ENCODE peak calls at places on chromosome 14, in seven cellular contexts. D is transverse colon; L is heart right ventricle; J is body of pancreas; T is spleen; U is CD8-positive, alpha-beta T cell; N is tibial nerve. X is an unnamed sample. For H3K4me1, the result is how much of the 10 kb centered on the place peaks cover.

GRCh38 chr14:63452796-63453195 is 90.4 kb downstream of the PPP2R5E start:
- DNase-seq in T (no peak), L (no peak), D (no peak), J (no peak), N (no peak), U (no peak), X (no peak)

GRCh38 chr14:24401810-24402702 is 3.3 kb downstream of the NYNRIN start:
- DNase-seq in T (no peak), L (no peak), U (no peak), D (no peak), N (no peak), J (no peak), X (no peak)

GRCh38 chr14:99647407-99647806 is 2.5 kb downstream of the HHIPL1 start:
- DNase-seq in D (no peak), U (no peak), T (no peak), L (no peak), N (no peak), J (no peak), X (no peak)

GRCh38 chr14:30906752-30907658 is 32.6 kb downstream of the COCH start:
- DNase-seq in U (no peak), D (no peak), L (no peak), T (no peak), J (no peak), N (no peak), X (no peak)

GRCh38 chr14:103058209-103059055 is 1.1 kb upstream of the CDC42BPB start:
- DNase-seq in T (peak), U (no peak), J (no peak), D (no peak), N (no peak), L (no peak), X (no peak)

GRCh38 chr14:52417139-52417538 is 103.0 kb downstream of the PTGER2 start:
- DNase-seq in N (no peak), J (no peak), U (no peak), T (no peak), L (no peak), D (no peak), X (no peak)

GRCh38 chr14:103067231-103067954 is 10.0 kb upstream of the CDC42BPB start:
- DNase-seq in U (no peak), T (peak), L (no peak), D (peak), N (no peak), J (no peak), X (no peak)

GRCh38 chr14:90677484-90678045 is 138.7 kb downstream of the TTC7B start:
- DNase-seq in N (no peak), U (no peak), T (no peak), D (no peak), J (no peak), L (no peak), X (no peak)

GRCh38 chr14:70359076-70359424 is 433 bp downstream of the COX16 start:
- DNase-seq in D (no peak), T (no peak), U (no peak), J (no peak), L (no peak), N (no peak), X (no peak)

GRCh38 chr14:49692191-49692757 is 646 bp upstream of the KLHDC1 start:
- DNase-seq in J (no peak), D (no peak), L (no peak), U (no peak), N (no peak), T (no peak), X (no peak)

GRCh38 chr14:59150990-59151389 is 37.5 kb upstream of the DAAM1 start:
- DNase-seq in D (no peak), U (no peak), L (no peak), T (no peak), J (no peak), N (no peak), X (no peak)

GRCh38 chr14:24132061-24132685 is 1.7 kb downstream of the FITM1 start:
- DNase-seq in N (no peak), D (no peak), L (no peak), U (no peak), T (peak), J (peak), X (no peak)

GRCh38 chr14:38944691-38945090 is 158.3 kb downstream of the SEC23A start:
- DNase-seq in U (no peak), N (no peak), J (no peak), D (no peak), T (no peak), L (no peak), X (no peak)

GRCh38 chr14:89022274-89022673 is 197.8 kb downstream of the TTC8 start:
- DNase-seq in D (no peak), N (no peak), T (no peak), J (no peak), U (no peak), L (no peak), X (no peak)

GRCh38 chr14:24296341-24297157 is 3.0 kb downstream of the DHRS1 start:
- DNase-seq in U (peak), D (peak), L (peak), N (no peak), T (peak), J (peak), X (peak)

GRCh38 chr14:96272777-96273471 is 16.9 kb downstream of the BDKRB1 start:
- DNase-seq in J (peak), T (no peak), N (no peak), U (no peak), L (no peak), D (no peak), X (no peak)

GRCh38 chr14:44912041-44912869 is 49.5 kb downstream of the KLHL28 start:
- DNase-seq in D (no peak), L (peak), N (no peak), J (peak), T (peak), U (no peak), X (no peak)

GRCh38 chr14:70139384-70139783 is 49.4 kb downstream of the SLC8A3 start:
- DNase-seq in N (no peak), D (no peak), J (no peak), T (no peak), U (no peak), L (no peak), X (no peak)

GRCh38 chr14:24674204-24674970 is 40.4 kb upstream of the GZMB start:
- DNase-seq in N (no peak), T (no peak), L (no peak), J (no peak), U (peak), D (no peak), X (peak)

GRCh38 chr14:26993541-26993940 is 395.7 kb upstream of the NOVA1 start:
- DNase-seq in T (no peak), J (no peak), D (no peak), N (no peak), L (no peak), U (no peak), X (no peak)

GRCh38 chr14:63470877-63471565 is 72.2 kb downstream of the PPP2R5E start:
- DNase-seq in L (no peak), T (no peak), U (no peak), N (no peak), D (no peak), J (no peak), X (no peak)

GRCh38 chr14:22263961-22264360 is 325.1 kb downstream of the DAD1 start:
- DNase-seq in T (no peak), U (no peak), D (no peak), N (no peak), L (no peak), J (no peak), X (no peak)

GRCh38 chr14:105902131-105902898 is 375.9 kb downstream of the TMEM121 start:
- DNase-seq in T (no peak), D (no peak), U (no peak), J (no peak), L (peak), N (no peak), X (no peak)

GRCh38 chr14:76664790-76665189 is 96.5 kb upstream of the VASH1 start:
- DNase-seq in N (no peak), U (no peak), J (no peak), D (no peak), T (no peak), L (no peak), X (no peak)

DNA sequence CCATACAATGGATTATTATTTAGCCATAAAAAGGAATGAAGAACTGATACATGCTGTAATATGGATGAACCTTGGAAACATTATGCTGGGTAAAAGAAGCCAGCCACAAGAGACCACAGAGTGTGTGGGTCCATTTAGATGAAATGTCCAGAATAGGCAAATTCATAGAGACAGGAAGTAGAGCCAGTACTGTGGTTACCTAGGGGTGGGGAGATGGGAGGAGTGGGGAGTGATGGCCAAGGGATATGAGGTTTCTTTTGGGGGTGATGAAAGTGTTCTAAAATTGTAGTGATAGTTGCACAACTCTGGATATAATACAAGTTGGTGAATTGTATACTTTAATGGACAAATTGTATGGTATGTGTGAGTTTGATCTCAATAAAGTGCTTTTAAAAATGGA is 18.6 kb downstream of the JDP2 start:
- DNase-seq in N (no peak), J (no peak), U (no peak), L (no peak), T (no peak), D (no peak), X (no peak)
- H3K4me1 ChIP-seq in N (half or more), J (half or more), U (under half), L (half or more), T (under half), D (under half), X (under half)

GRCh38 chr14:92651793-92652382 is 96.5 kb downstream of the LGMN start:
- DNase-seq in L (peak), D (peak), J (no peak), N (peak), T (peak), U (peak), X (no peak)

GRCh38 chr14:92649934-92650545 is 98.4 kb downstream of the LGMN start:
- DNase-seq in L (no peak), J (peak), U (no peak), D (peak), N (peak), T (no peak), X (no peak)

GRCh38 chr14:92650581-92651105 is 97.8 kb downstream of the LGMN start:
- DNase-seq in T (no peak), N (no peak), D (no peak), U (no peak), J (no peak), L (no peak), X (no peak)

GRCh38 chr14:92652413-92653151 is 95.8 kb downstream of the LGMN start:
- DNase-seq in J (no peak), T (no peak), L (no peak), U (no peak), N (no peak), D (no peak), X (no peak)

GRCh38 chr14:92651106-92651792 is 97.2 kb downstream of the LGMN start:
- DNase-seq in T (peak), J (no peak), U (peak), L (no peak), D (peak), N (no peak), X (peak)
- H3K4me1 ChIP-seq in T (under half), J (under half), U (half or more), L (under half), D (under half), N (under half), X (half or more)

GRCh38 chr14:101124860-101125259 is 221.3 kb upstream of the RTL1 start:
- DNase-seq in L (no peak), J (no peak), U (no peak), T (no peak), N (no peak), D (no peak), X (no peak)
- H3K4me1 ChIP-seq in L (under half), J (under half), U (under half), T (under half), N (under half), D (under half), X (under half)

DNA sequence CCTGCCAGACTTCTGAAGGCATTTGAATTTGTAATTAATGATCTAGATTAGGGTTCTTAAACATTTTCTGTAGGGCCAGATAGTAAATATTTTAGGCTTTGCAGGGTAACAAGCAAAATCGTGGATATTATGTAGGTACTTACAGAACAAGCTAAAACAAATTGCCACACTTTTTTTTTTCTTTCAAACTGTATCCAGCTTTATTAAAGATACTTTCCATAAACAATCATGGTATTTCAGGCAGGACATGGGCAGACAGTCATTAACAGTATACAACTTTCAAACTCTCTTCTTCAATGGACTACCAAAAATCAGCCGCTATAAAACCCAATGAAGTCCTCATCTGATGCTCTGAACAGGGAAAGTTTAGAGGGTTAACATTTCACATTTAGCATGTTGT is 9.6 kb downstream of the TRMT5 start:
- DNase-seq in L (no peak), T (no peak), D (no peak), N (no peak), J (no peak), U (no peak), X (no peak)
- H3K4me1 ChIP-seq in L (under half), T (under half), D (under half), N (under half), J (under half), U (under half), X (under half)

GRCh38 chr14:21255385-21256101 is 13.7 kb downstream of the HNRNPC start:
- DNase-seq in T (no peak), U (no peak), N (no peak), L (no peak), J (no peak), D (no peak), X (no peak)

GRCh38 chr14:21258194-21258888 is 10.9 kb downstream of the HNRNPC start:
- DNase-seq in J (no peak), L (no peak), T (no peak), U (no peak), N (no peak), D (no peak), X (no peak)

GRCh38 chr14:21256539-21257394 is 12.5 kb downstream of the HNRNPC start:
- DNase-seq in U (no peak), L (no peak), T (peak), D (no peak), J (no peak), N (no peak), X (no peak)

GRCh38 chr14:21258889-21259787 is 10.1 kb downstream of the HNRNPC start:
- DNase-seq in T (no peak), N (no peak), D (no peak), J (no peak), L (no peak), U (no peak), X (no peak)

DNA sequence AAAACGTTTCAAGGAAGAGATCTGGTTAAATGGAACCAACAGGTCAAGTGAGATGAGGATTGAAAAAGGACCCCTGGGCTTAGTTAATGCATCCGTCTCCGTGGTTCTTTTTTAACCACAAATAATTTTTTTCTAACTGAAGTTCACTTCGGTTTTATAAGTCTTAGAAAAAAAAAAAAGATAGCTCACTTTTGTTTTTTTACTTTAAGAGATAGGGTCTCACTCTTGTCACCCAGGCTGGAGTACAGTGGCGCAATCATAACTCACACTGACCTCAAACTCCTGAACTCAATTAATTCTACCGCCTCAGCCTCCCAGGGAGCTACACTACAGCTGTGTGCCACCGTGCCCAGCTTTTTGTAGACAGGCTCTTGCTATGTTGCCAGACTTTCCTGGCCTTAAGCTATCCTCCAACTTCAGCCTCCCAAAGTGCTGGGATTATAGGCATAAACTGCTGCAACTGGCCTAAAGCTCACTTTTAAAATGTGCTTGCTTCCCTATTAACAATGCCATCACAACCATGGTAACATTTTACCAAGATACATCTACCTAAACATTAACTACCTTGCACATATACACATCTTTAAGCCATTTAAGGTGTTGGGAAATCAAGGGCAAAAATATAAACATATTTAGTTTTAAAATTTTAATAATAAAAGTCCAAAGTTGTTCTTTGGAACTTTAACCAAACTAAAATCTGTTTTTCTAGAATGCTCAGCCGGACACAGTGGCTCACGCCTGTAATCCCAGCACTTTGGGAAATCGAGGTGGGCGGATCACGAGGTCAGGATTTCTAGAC is 11.6 kb downstream of the HNRNPC start:
- DNase-seq in T (no peak), D (no peak), L (no peak), U (no peak), J (no peak), N (no peak), X (no peak)
- H3K4me1 ChIP-seq in T (half or more), D (under half), L (half or more), U (half or more), J (half or more), N (half or more), X (half or more)

GRCh38 chr14:75442166-75442565 is 14.3 kb downstream of the JDP2 start:
- DNase-seq in D (no peak), T (no peak), L (no peak), U (no peak), J (no peak), N (no peak), X (no peak)
- H3K4me1 ChIP-seq in D (under half), T (under half), L (half or more), U (under half), J (under half), N (half or more), X (under half)

GRCh38 chr14:68640293-68640574 is 152.6 kb downstream of the ZFP36L1 start:
- DNase-seq in J (no peak), D (no peak), U (no peak), N (no peak), T (no peak), L (no peak), X (no peak)
- H3K4me1 ChIP-seq in J (under half), D (under half), U (under half), N (under half), T (under half), L (under half), X (under half)

GRCh38 chr14:55954108-55954507 is 164.1 kb upstream of the PELI2 start:
- DNase-seq in D (no peak), U (no peak), N (no peak), T (no peak), L (no peak), J (no peak), X (no peak)

GRCh38 chr14:55951366-55952206 is 166.6 kb upstream of the PELI2 start:
- DNase-seq in D (no peak), N (no peak), L (no peak), U (no peak), J (no peak), T (no peak), X (no peak)

GRCh38 chr14:55957950-55958349 is 160.3 kb upstream of the PELI2 start:
- DNase-seq in L (no peak), J (no peak), U (no peak), N (no peak), D (no peak), T (no peak), X (no peak)

GRCh38 chr14:55949708-55950107 is 168.5 kb upstream of the PELI2 start:
- DNase-seq in U (no peak), D (no peak), L (no peak), T (no peak), N (no peak), J (no peak), X (no peak)

GRCh38 chr14:55955175-55955574 is 163.0 kb upstream of the PELI2 start:
- DNase-seq in T (no peak), D (no peak), N (no peak), L (no peak), J (no peak), U (no peak), X (no peak)
- H3K4me1 ChIP-seq in T (under half), D (under half), N (under half), L (under half), J (under half), U (under half), X (under half)

DNA sequence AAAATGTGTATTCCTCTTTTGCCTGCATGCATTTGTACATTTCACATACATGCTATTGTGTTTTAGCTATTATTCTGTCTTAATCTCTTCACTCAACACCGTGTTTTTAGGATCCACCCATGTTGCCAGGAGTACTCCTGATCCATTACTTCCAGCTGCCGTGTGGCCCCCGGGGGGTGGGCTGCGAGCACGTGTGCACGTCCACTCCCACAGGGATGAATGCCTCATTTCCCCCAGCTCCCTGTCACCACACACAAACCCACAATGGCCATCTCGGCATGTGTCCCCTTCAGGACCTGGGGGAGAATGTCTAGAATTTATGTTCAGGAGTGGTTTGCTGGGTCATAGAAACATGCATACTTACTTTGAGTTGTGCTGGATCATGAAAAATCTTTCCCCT is 62.7 kb upstream of the ACTN1 start:
- DNase-seq in J (no peak), T (no peak), U (no peak), D (no peak), L (no peak), N (no peak), X (no peak)
- H3K4me1 ChIP-seq in J (under half), T (under half), U (under half), D (under half), L (half or more), N (under half), X (under half)

X was measured in effector memory CD4-positive, alpha-beta T cell.